ENCODE peak calls at places on chromosomes 1 and 21, in four cellular contexts. Z, H, W and V are unnamed samples. For H3K27me3, the result is how much of the 10 kb centered on the place peaks cover.

GRCh38 chr1:159936284-159936904 is 9.0 kb downstream of the IGSF9 start:
- DNase-seq in W (no peak), Z (peak), H (peak), V (peak)

GRCh38 chr21:28142692-28143091 is 850.0 kb downstream of the LTN1 start:
- DNase-seq in W (no peak), H (no peak), Z (no peak), V (no peak)

GRCh38 chr1:168096296-168097165 is 40.2 kb downstream of the GPR161 start:
- DNase-seq in H (no peak), Z (no peak), W (no peak), V (no peak)

GRCh38 chr1:180365039-180365438 is 135.0 kb downstream of the LHX4 start:
- DNase-seq in W (no peak), H (peak), Z (peak), V (no peak)

GRCh38 chr1:923131-923990 is at the start of gene SAMD11:
- DNase-seq in Z (peak), W (peak), H (peak), V (peak)

GRCh38 chr1:41357451-41358151 is 3.6 kb upstream of the FOXO6 start:
- DNase-seq in W (no peak), H (no peak), Z (peak), V (peak)

GRCh38 chr21:14482165-14482564 is 64.0 kb downstream of the SAMSN1 start:
- DNase-seq in H (no peak), Z (no peak), W (no peak), V (no peak)

GRCh38 chr1:89808429-89809117 is 12.3 kb upstream of the LRRC8D start:
- DNase-seq in H (peak), Z (no peak), W (no peak), V (no peak)

GRCh38 chr1:11790880-11791715 is 14.7 kb downstream of the MTHFR start:
- DNase-seq in H (no peak), Z (peak), W (peak), V (no peak)

GRCh38 chr1:15526021-15526489 is 593 bp upstream of the DNAJC16 start:
- DNase-seq in W (no peak), H (no peak), Z (no peak), V (no peak)

GRCh38 chr1:36223373-36223995 is 759 bp upstream of the THRAP3 start:
- DNase-seq in Z (peak), H (no peak), W (no peak), V (peak)

GRCh38 chr1:3734602-3735001 is 17.6 kb upstream of the CCDC27 start:
- DNase-seq in W (no peak), H (no peak), Z (no peak), V (no peak)

GRCh38 chr1:90728656-90729257 is 11.7 kb upstream of the BARHL2 start:
- DNase-seq in H (no peak), Z (no peak), W (no peak), V (no peak)

GRCh38 chr1:115706774-115707425 is 61.6 kb downstream of the CASQ2 start:
- DNase-seq in Z (peak), H (peak), W (peak), V (peak)

GRCh38 chr1:26900815-26901511 is 696 bp upstream of the GPATCH3 start:
- DNase-seq in W (no peak), Z (no peak), H (no peak), V (no peak)

GRCh38 chr1:6473974-6474814 is 8.2 kb upstream of the TNFRSF25 start:
- DNase-seq in H (no peak), W (no peak), Z (no peak), V (no peak)

GRCh38 chr1:77281491-77282186 is at the start of gene AK5:
- DNase-seq in Z (no peak), W (no peak), H (no peak), V (peak)

GRCh38 chr1:158020877-158021630 is 27.6 kb downstream of the KIRREL1 start:
- DNase-seq in Z (no peak), H (no peak), W (no peak), V (no peak)

GRCh38 chr1:16183765-16184556 is 28.1 kb upstream of the EPHA2 start:
- DNase-seq in W (no peak), H (no peak), Z (no peak), V (no peak)

GRCh38 chr1:107293901-107294600 is 153.2 kb downstream of the NTNG1 start:
- DNase-seq in H (no peak), W (no peak), Z (no peak), V (no peak)

GRCh38 chr1:93022580-93022979 is 56.5 kb upstream of the MTF2 start:
- DNase-seq in W (no peak), Z (no peak), H (no peak), V (no peak)

GRCh38 chr1:219837994-219838294 is 90.4 kb downstream of the SLC30A10 start:
- DNase-seq in Z (no peak), W (no peak), H (no peak), V (no peak)

GRCh38 chr1:162908236-162908635 is 47.3 kb upstream of the CCDC190 start:
- DNase-seq in W (no peak), Z (no peak), H (no peak), V (no peak)

GRCh38 chr1:200665851-200666250 is 3.9 kb downstream of the DDX59 start:
- DNase-seq in H (no peak), Z (no peak), W (no peak), V (no peak)

GRCh38 chr1:157542676-157543075 is 9.6 kb downstream of the FCRL5 start:
- DNase-seq in W (no peak), H (no peak), Z (no peak), V (no peak)

GRCh38 chr1:237394263-237394662 is 352.3 kb downstream of the RYR2 start:
- DNase-seq in Z (no peak), H (no peak), W (no peak), V (no peak)

GRCh38 chr1:240797050-240797449 is 185.1 kb upstream of the GREM2 start:
- DNase-seq in Z (no peak), W (no peak), H (no peak), V (no peak)

GRCh38 chr1:172745014-172745413 is 86.1 kb downstream of the FASLG start:
- DNase-seq in H (peak), W (peak), Z (peak), V (peak)

GRCh38 chr1:169949139-169949538 is 55.4 kb upstream of the SCYL3 start:
- DNase-seq in W (no peak), H (no peak), Z (no peak), V (no peak)

GRCh38 chr1:109113787-109114568 is at the start of gene ELAPOR1:
- DNase-seq in Z (no peak), H (no peak), W (no peak), V (peak)
- TF ChIP-seq ELF1 in Z (no peak), H (no peak), W (no peak), V (no peak)

GRCh38 chr1:7564097-7564496 is 207.0 kb upstream of the VAMP3 start:
- DNase-seq in Z (no peak), H (no peak), W (no peak), V (no peak)
- H3K27me3 ChIP-seq in Z (half or more), H (under half), W (under half), V (under half)

GRCh38 chr1:18955442-18956188 is 861 bp downstream of the IFFO2 start:
- DNase-seq in Z (peak), H (no peak), W (no peak), V (peak)
- TF ChIP-seq ELF1 in Z (no peak), H (no peak), W (no peak), V (no peak)

DNA sequence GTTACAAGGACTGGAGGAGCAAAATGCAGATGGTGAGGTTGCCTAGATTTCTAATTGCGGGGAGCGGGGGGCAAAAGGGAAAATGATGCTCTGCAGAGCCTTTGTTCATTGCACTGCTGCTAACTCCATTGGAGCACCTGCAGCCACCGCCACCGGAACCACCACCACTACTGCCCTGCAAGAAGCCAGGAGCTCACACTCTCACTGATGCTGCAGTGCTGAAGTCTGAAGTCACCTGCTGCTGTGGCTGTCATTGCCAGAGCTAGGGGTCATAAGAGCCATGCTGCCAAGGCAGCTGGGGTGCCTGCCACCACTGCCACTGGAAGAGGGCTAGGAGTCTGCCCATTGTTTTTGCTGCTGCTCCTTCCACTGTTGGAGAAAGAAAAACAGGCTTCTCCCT is 7.3 kb upstream of the HPCAL4 start:
- DNase-seq in W (no peak), H (no peak), Z (no peak), V (no peak)
- H3K27me3 ChIP-seq in W (under half), H (under half), Z (under half), V (under half)

DNA sequence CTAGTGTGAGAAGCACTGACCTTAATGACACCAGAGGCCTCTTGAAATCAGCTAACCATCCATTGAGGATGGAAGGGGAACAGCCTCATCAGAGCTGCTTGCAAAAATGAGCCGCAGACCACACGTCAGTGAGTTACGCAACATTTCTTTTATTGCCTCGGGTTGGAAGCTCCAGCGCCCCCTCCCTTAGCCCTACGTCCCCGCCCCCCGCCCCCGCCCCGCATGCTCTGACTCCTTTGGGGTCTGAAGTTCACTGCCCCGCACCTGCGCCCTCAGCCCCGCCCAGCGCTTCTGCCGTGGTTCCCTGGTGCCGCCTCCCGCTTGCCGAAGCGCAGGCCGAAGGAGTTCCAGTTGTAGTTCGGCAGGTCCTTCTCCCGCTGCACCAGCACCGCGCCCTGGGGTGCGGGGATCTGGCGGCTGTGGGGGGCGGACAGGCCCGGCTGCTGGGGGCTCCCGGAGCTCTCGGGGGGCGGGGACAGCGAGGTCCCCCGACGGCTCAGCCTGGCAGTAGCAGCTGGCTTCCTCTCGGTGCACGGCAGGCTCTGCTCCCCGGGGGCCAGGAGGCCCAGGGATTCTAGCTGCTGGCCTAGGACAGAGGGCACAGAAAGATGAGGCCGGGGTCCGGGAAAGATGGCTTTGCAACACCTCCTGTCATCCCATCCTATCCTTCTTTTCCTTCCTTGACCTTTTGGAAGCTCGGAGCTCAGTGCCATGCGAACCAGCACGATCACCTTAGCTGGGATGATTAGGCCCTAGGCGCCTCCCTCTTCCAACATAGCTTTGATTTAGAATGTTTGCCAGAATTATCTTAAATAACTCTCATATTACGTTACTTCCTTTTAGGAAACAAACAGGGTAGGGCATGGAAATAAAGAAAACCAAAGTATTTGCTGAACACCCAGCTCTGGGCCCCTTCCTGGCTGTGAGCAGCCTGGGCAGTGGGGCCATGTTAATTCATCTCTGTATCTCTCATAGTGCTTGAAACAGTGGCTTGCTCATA is 5.8 kb downstream of the KISS1 start:
- DNase-seq in W (no peak), H (peak), Z (peak), V (no peak)
- TF ChIP-seq ELF1 in W (no peak), H (no peak), Z (no peak), V (no peak)

DNA sequence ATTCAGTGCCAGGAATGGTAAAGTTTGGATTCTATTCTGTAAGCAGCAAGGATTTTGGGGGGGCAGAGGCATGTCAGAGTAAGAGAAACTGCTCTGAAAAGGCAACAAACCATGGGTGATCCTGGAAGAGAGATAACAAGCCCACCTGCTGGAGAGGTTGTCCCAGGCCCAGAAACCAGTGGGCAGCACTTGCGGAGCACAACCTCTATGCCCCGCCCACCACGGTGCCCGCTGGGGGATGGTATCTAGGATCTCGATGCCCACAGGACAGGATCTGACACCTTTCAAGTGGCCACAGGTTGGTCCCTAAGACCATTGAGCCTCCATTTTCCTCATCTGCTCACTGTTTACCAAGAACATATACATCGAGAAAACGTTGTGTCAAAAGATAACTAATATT is 20.3 kb upstream of the MUL1 start:
- DNase-seq in H (no peak), W (no peak), Z (no peak), V (no peak)
- H3K27me3 ChIP-seq in H (under half), W (under half), Z (half or more), V (under half)